ENCODE peak calls at places on chromosome 11, in seven cellular contexts. S, K, O, L, F, X and R are unnamed samples.

GRCh38 chr11:13091804-13092203 is 82.7 kb downstream of the RASSF10 start:
- DNase-seq in L (no peak), F (no peak), S (no peak), X (no peak), O (no peak), K (no peak), R (no peak)

GRCh38 chr11:17786824-17787525 is 52.4 kb downstream of the KCNC1 start:
- DNase-seq in L (no peak), F (peak; percentile 32), X (peak; percentile 46), S (no peak), K (peak; percentile 77), O (peak; percentile 24), R (no peak)

GRCh38 chr11:109043318-109043717 is 378.4 kb downstream of the DDX10 start:
- DNase-seq in K (no peak), X (no peak), F (no peak), S (peak; percentile 6), O (no peak), L (no peak), R (no peak)

GRCh38 chr11:1932681-1933080 is 13.2 kb downstream of the TNNT3 start:
- DNase-seq in K (no peak), L (no peak), F (no peak), S (no peak), X (no peak), O (no peak), R (no peak)

GRCh38 chr11:2698386-2699184 is 1.2 kb downstream of the KCNQ1OT1 start:
- DNase-seq in O (no peak), S (no peak), L (no peak), X (no peak), F (no peak), K (no peak), R (no peak)

GRCh38 chr11:117913736-117914397 is 15.3 kb downstream of the TMPRSS13 start:
- DNase-seq in F (no peak), S (no peak), X (no peak), O (no peak), L (no peak), K (no peak), R (no peak)

GRCh38 chr11:132242662-132243061 is 872.2 kb downstream of the NTM start:
- DNase-seq in S (no peak), X (no peak), L (no peak), F (no peak), O (no peak), K (no peak), R (no peak)

GRCh38 chr11:14384338-14384737 is 25.4 kb upstream of the RRAS2 start:
- DNase-seq in S (no peak), X (no peak), O (peak; percentile 79), L (no peak), F (no peak), K (peak; percentile 41), R (no peak)

GRCh38 chr11:797300-798092 is 585 bp downstream of the SLC25A22 start:
- DNase-seq in L (no peak), O (no peak), S (peak; percentile 91), K (peak; percentile 53), X (peak; percentile 35), F (peak; percentile 84), R (peak; percentile 51)

GRCh38 chr11:1826552-1827094 is 8.2 kb upstream of the SYT8 start:
- DNase-seq in K (no peak), O (no peak), S (no peak), F (no peak), L (no peak), X (no peak), R (peak; percentile 12)

GRCh38 chr11:121555172-121555571 is 102.4 kb upstream of the SORL1-AS1 start:
- DNase-seq in X (no peak), K (no peak), O (no peak), F (no peak), S (no peak), L (no peak), R (no peak)

GRCh38 chr11:708511-708910 is 2.5 kb downstream of the EPS8L2 start:
- DNase-seq in F (no peak), L (no peak), K (no peak), S (no peak), X (no peak), O (no peak), R (no peak)

GRCh38 chr11:102306048-102306575 is 11.2 kb upstream of the BIRC3 start:
- DNase-seq in F (no peak), X (peak; percentile 98), S (no peak), K (no peak), O (no peak), L (no peak), R (no peak)

GRCh38 chr11:47399860-47400812 is 8.3 kb upstream of the SLC39A13 start:
- DNase-seq in F (peak; percentile 53), L (no peak), O (no peak), K (no peak), S (peak; percentile 85), X (no peak), R (no peak)

GRCh38 chr11:7500251-7500650 is 13.5 kb upstream of the PPFIBP2 start:
- DNase-seq in F (no peak), K (no peak), L (no peak), X (no peak), S (no peak), O (no peak), R (no peak)

GRCh38 chr11:12109591-12110196 is 696 bp upstream of the MICAL2 start:
- DNase-seq in F (no peak), O (no peak), L (no peak), K (no peak), X (no peak), S (no peak), R (no peak)

GRCh38 chr11:2358754-2359444 is 18.2 kb upstream of the CD81 start:
- DNase-seq in F (no peak), L (no peak), X (no peak), O (no peak), S (no peak), K (no peak), R (no peak)

GRCh38 chr11:129315781-129316579 is 59.7 kb upstream of the BARX2 start:
- DNase-seq in O (no peak), K (no peak), S (no peak), F (peak; percentile 56), X (peak; percentile 90), L (no peak), R (no peak)

GRCh38 chr11:64661622-64662021 is 61.4 kb downstream of the NRXN2 start:
- DNase-seq in K (no peak), X (no peak), O (no peak), S (no peak), L (no peak), F (no peak), R (no peak)

GRCh38 chr11:34564406-34564805 is 50.8 kb upstream of the ELF5 start:
- DNase-seq in S (no peak), O (no peak), L (no peak), K (no peak), F (no peak), X (peak; percentile 98), R (no peak)

GRCh38 chr11:3877252-3878035 is 22.0 kb downstream of the STIM1 start:
- DNase-seq in S (no peak), O (no peak), X (peak; percentile 84), L (no peak), K (no peak), F (peak; percentile 25), R (no peak)

GRCh38 chr11:94400839-94401772 is at the start of gene GPR83:
- DNase-seq in S (no peak), K (no peak), F (peak; percentile 75), O (no peak), L (peak; percentile 17), X (no peak), R (no peak)

GRCh38 chr11:11640996-11641395 is 19.2 kb upstream of the GALNT18 start:
- DNase-seq in O (no peak), S (no peak), X (no peak), L (no peak), K (no peak), F (no peak), R (no peak)

GRCh38 chr11:129992161-129992944 is 10.3 kb downstream of the PRDM10 start:
- DNase-seq in L (no peak), X (peak; percentile 74), K (no peak), S (peak; percentile 54), O (no peak), F (peak; percentile 52), R (no peak)

GRCh38 chr11:85764796-85765195 is 46.1 kb downstream of the SYTL2 start:
- DNase-seq in S (no peak), L (no peak), O (no peak), X (no peak), F (no peak), K (no peak), R (no peak)

GRCh38 chr11:31442086-31442485 is 67.3 kb downstream of the IMMP1L start:
- DNase-seq in S (no peak), X (no peak), F (peak; percentile 70), K (no peak), L (no peak), O (no peak), R (no peak)

GRCh38 chr11:67470337-67471002 is 1.4 kb upstream of the TMEM134 start:
- DNase-seq in L (no peak), X (no peak), S (no peak), F (no peak), K (no peak), O (no peak), R (no peak)

GRCh38 chr11:86812981-86813380 is 12.6 kb downstream of the PRSS23 start:
- DNase-seq in F (no peak), L (no peak), K (no peak), S (no peak), X (no peak), O (no peak), R (no peak)
- TF ChIP-seq CTCF in F (no peak), L (no peak), K (no peak), S (no peak), X (no peak), O (no peak), R (no peak)

DNA sequence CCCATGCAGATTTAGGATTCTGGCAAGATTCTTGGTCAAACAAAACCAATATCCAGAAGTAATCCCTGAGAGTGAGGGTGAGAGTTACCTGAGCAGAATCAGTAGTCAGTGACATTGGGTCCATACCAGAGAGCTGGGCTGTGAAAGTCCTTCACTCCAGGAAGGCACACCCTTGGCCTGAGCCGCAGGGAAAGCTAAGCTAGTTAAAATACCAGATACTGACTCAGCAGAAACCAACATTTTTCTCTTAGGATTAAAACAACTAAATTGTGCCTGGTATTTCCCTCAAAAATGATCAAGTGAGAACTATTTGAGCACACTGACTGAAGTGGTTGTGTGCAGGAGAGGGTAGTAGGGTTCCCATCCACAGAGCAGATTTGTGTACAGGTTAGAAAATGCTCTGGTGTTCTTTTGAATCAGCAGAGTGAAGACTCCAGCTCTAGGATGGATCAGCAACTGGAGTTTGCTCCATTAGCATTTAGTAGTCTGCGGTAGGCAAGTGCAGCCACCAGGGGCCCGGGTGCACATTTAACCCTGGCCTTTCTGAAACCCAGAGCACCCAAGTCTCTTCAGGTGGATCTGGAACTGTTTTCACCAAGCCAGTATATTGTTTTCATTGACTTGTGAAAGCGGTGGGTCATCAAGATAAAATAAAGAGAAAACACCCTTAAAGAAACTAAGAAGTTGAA is 100.7 kb upstream of the CLPB start:
- DNase-seq in F (peak; percentile 13), O (no peak), L (no peak), S (no peak), K (no peak), X (no peak), R (peak; percentile 3)
- TF ChIP-seq CTCF in F (peak; percentile 20), O (no peak), L (peak; percentile 41), S (no peak), K (peak; percentile 12), X (peak; percentile 16), R (no peak)

GRCh38 chr11:61580292-61580888 is 486 bp downstream of the SYT7 start:
- DNase-seq in K (no peak), F (peak; percentile 45), O (no peak), L (no peak), X (no peak), S (peak; percentile 62), R (no peak)
- TF ChIP-seq CTCF in K (no peak), F (peak; percentile 29), O (no peak), L (peak; percentile 28), X (no peak), S (no peak), R (no peak)

GRCh38 chr11:66068923-66069714 is 953 bp upstream of the PACS1 start:
- DNase-seq in F (no peak), X (no peak), S (peak; percentile 74), L (no peak), O (peak; percentile 40), K (no peak), R (no peak)
- TF ChIP-seq CTCF in F (peak; percentile 19), X (no peak), S (no peak), L (peak; percentile 7), O (no peak), K (peak; percentile 9), R (peak; percentile 23)